ENCODE peak calls at places on chromosomes 12 and 14, in four cellular contexts. One of them, this sample, is unnamed.

GRCh38 chr14:20413785-20414117 is 450 bp upstream of the TEP1 start:
- DNase-seq in bronchial epithelial cell: peak
- DNase-seq in CD8-positive, alpha-beta T cell: no peak
- DNase-seq in neural progenitor cell: peak
- DNase-seq in this sample: no peak

GRCh38 chr12:67714648-67715047 is 66.1 kb downstream of the DYRK2 start:
- DNase-seq in bronchial epithelial cell: peak
- DNase-seq in CD8-positive, alpha-beta T cell: no peak
- DNase-seq in neural progenitor cell: no peak
- DNase-seq in this sample: no peak

GRCh38 chr12:57754411-57755193 is at the start of gene MARCHF9:
- DNase-seq in bronchial epithelial cell: peak
- DNase-seq in CD8-positive, alpha-beta T cell: peak
- DNase-seq in neural progenitor cell: peak
- DNase-seq in this sample: peak

GRCh38 chr12:41433460-41433859 is 245.3 kb downstream of the PDZRN4 start:
- DNase-seq in bronchial epithelial cell: no peak
- DNase-seq in CD8-positive, alpha-beta T cell: no peak
- DNase-seq in neural progenitor cell: no peak
- DNase-seq in this sample: no peak

GRCh38 chr14:49999216-49999761 is 106.4 kb downstream of the ARF6 start:
- DNase-seq in bronchial epithelial cell: peak
- DNase-seq in CD8-positive, alpha-beta T cell: peak
- DNase-seq in neural progenitor cell: no peak
- DNase-seq in this sample: peak

GRCh38 chr14:91288876-91289275 is 44.4 kb upstream of the GPR68 start:
- DNase-seq in bronchial epithelial cell: no peak
- DNase-seq in CD8-positive, alpha-beta T cell: no peak
- DNase-seq in neural progenitor cell: no peak
- DNase-seq in this sample: no peak

GRCh38 chr12:92132282-92132681 is 13.4 kb downstream of the BTG1 start:
- DNase-seq in bronchial epithelial cell: no peak
- DNase-seq in CD8-positive, alpha-beta T cell: no peak
- DNase-seq in neural progenitor cell: no peak
- DNase-seq in this sample: no peak

GRCh38 chr12:120066341-120066740 is 50.2 kb downstream of the RAB35 start:
- DNase-seq in bronchial epithelial cell: peak
- DNase-seq in CD8-positive, alpha-beta T cell: no peak
- DNase-seq in neural progenitor cell: no peak
- DNase-seq in this sample: no peak

GRCh38 chr14:42548349-42548748 is 941.7 kb downstream of the LRFN5 start:
- DNase-seq in bronchial epithelial cell: no peak
- DNase-seq in CD8-positive, alpha-beta T cell: no peak
- DNase-seq in neural progenitor cell: no peak
- DNase-seq in this sample: no peak

GRCh38 chr12:12086975-12087692 is 16.4 kb downstream of the BCL2L14 start:
- DNase-seq in bronchial epithelial cell: no peak
- DNase-seq in CD8-positive, alpha-beta T cell: no peak
- DNase-seq in neural progenitor cell: peak
- DNase-seq in this sample: no peak

GRCh38 chr14:74886001-74886400 is 4.3 kb downstream of the DLST start:
- DNase-seq in bronchial epithelial cell: peak
- DNase-seq in CD8-positive, alpha-beta T cell: no peak
- DNase-seq in neural progenitor cell: peak
- DNase-seq in this sample: no peak

GRCh38 chr12:12683725-12684124 is 12.3 kb downstream of the GPR19 start:
- DNase-seq in bronchial epithelial cell: no peak
- DNase-seq in CD8-positive, alpha-beta T cell: no peak
- DNase-seq in neural progenitor cell: peak
- DNase-seq in this sample: no peak

GRCh38 chr12:85784096-85784720 is 52.0 kb downstream of the RASSF9 start:
- DNase-seq in bronchial epithelial cell: peak
- DNase-seq in CD8-positive, alpha-beta T cell: no peak
- DNase-seq in neural progenitor cell: no peak
- DNase-seq in this sample: no peak

GRCh38 chr12:118356809-118357326 is 15.8 kb downstream of the TAOK3 start:
- DNase-seq in bronchial epithelial cell: peak
- DNase-seq in CD8-positive, alpha-beta T cell: no peak
- DNase-seq in neural progenitor cell: no peak
- DNase-seq in this sample: peak

GRCh38 chr12:122793685-122794106 is 19.3 kb downstream of the CCDC62 start:
- DNase-seq in bronchial epithelial cell: peak
- DNase-seq in CD8-positive, alpha-beta T cell: no peak
- DNase-seq in neural progenitor cell: peak
- DNase-seq in this sample: peak

GRCh38 chr14:31927348-31927826 is 149.7 kb upstream of the ARHGAP5 start:
- DNase-seq in bronchial epithelial cell: peak
- DNase-seq in CD8-positive, alpha-beta T cell: no peak
- DNase-seq in neural progenitor cell: peak
- DNase-seq in this sample: no peak

GRCh38 chr12:71780207-71780822 is 25.7 kb downstream of the RAB21 start:
- DNase-seq in bronchial epithelial cell: peak
- DNase-seq in CD8-positive, alpha-beta T cell: peak
- DNase-seq in neural progenitor cell: peak
- DNase-seq in this sample: no peak

GRCh38 chr12:115440438-115440837 is 756.5 kb upstream of the TBX3 start:
- DNase-seq in bronchial epithelial cell: no peak
- DNase-seq in CD8-positive, alpha-beta T cell: no peak
- DNase-seq in neural progenitor cell: no peak
- DNase-seq in this sample: no peak

GRCh38 chr14:81275305-81275950 is 54.7 kb upstream of the GTF2A1 start:
- DNase-seq in bronchial epithelial cell: no peak
- DNase-seq in CD8-positive, alpha-beta T cell: no peak
- DNase-seq in neural progenitor cell: no peak
- DNase-seq in this sample: no peak

GRCh38 chr12:4587108-4587507 is 25.1 kb downstream of the DYRK4 start:
- DNase-seq in bronchial epithelial cell: no peak
- DNase-seq in CD8-positive, alpha-beta T cell: no peak
- DNase-seq in neural progenitor cell: no peak
- DNase-seq in this sample: no peak

GRCh38 chr12:53917126-53917525 is 21.5 kb upstream of the HOXC13 start:
- DNase-seq in bronchial epithelial cell: no peak
- DNase-seq in CD8-positive, alpha-beta T cell: no peak
- DNase-seq in neural progenitor cell: no peak
- DNase-seq in this sample: no peak

GRCh38 chr14:94180655-94181271 is 6.6 kb downstream of the PPP4R4 start:
- DNase-seq in bronchial epithelial cell: peak
- DNase-seq in CD8-positive, alpha-beta T cell: peak
- DNase-seq in neural progenitor cell: peak
- DNase-seq in this sample: peak

GRCh38 chr12:97595423-97595822 is 132.8 kb downstream of the RMST start:
- DNase-seq in bronchial epithelial cell: peak
- DNase-seq in CD8-positive, alpha-beta T cell: no peak
- DNase-seq in neural progenitor cell: no peak
- DNase-seq in this sample: no peak

GRCh38 chr14:99975190-99975589 is 90.0 kb upstream of the EVL start:
- DNase-seq in bronchial epithelial cell: no peak
- DNase-seq in CD8-positive, alpha-beta T cell: no peak
- DNase-seq in neural progenitor cell: no peak
- DNase-seq in this sample: no peak

GRCh38 chr14:20409226-20409625 is 4.1 kb downstream of the TEP1 start:
- DNase-seq in bronchial epithelial cell: no peak
- DNase-seq in CD8-positive, alpha-beta T cell: no peak
- DNase-seq in neural progenitor cell: no peak
- DNase-seq in this sample: no peak

GRCh38 chr12:131091413-131091975 is 137.8 kb downstream of the ADGRD1 start:
- DNase-seq in bronchial epithelial cell: no peak
- DNase-seq in CD8-positive, alpha-beta T cell: no peak
- DNase-seq in neural progenitor cell: no peak
- DNase-seq in this sample: no peak

GRCh38 chr12:93626160-93626559 is 51.0 kb upstream of the CRADD start:
- DNase-seq in bronchial epithelial cell: peak
- DNase-seq in CD8-positive, alpha-beta T cell: no peak
- DNase-seq in neural progenitor cell: no peak
- DNase-seq in this sample: no peak

GRCh38 chr14:23009483-23009938 is 432 bp downstream of the C14orf93 start:
- DNase-seq in bronchial epithelial cell: no peak
- DNase-seq in CD8-positive, alpha-beta T cell: no peak
- DNase-seq in neural progenitor cell: no peak
- DNase-seq in this sample: no peak

GRCh38 chr12:11584213-11584855 is 65.1 kb upstream of the ETV6 start:
- DNase-seq in bronchial epithelial cell: no peak
- DNase-seq in CD8-positive, alpha-beta T cell: no peak
- DNase-seq in neural progenitor cell: no peak
- DNase-seq in this sample: no peak

GRCh38 chr12:106602071-106602470 is 19.3 kb downstream of the RFX4 start:
- DNase-seq in bronchial epithelial cell: no peak
- DNase-seq in CD8-positive, alpha-beta T cell: no peak
- DNase-seq in neural progenitor cell: no peak
- DNase-seq in this sample: no peak

GRCh38 chr14:25757364-25757763 is 707.4 kb upstream of the STXBP6 start:
- DNase-seq in bronchial epithelial cell: no peak
- DNase-seq in CD8-positive, alpha-beta T cell: no peak
- DNase-seq in neural progenitor cell: no peak
- DNase-seq in this sample: no peak

GRCh38 chr12:7555752-7556151 is 52.2 kb upstream of the CD163 start:
- DNase-seq in bronchial epithelial cell: peak
- DNase-seq in CD8-positive, alpha-beta T cell: no peak
- DNase-seq in neural progenitor cell: no peak
- DNase-seq in this sample: no peak

GRCh38 chr14:53365516-53366130 is 212.5 kb upstream of the DDHD1 start:
- DNase-seq in bronchial epithelial cell: no peak
- DNase-seq in CD8-positive, alpha-beta T cell: no peak
- DNase-seq in neural progenitor cell: no peak
- DNase-seq in this sample: no peak

DNA sequence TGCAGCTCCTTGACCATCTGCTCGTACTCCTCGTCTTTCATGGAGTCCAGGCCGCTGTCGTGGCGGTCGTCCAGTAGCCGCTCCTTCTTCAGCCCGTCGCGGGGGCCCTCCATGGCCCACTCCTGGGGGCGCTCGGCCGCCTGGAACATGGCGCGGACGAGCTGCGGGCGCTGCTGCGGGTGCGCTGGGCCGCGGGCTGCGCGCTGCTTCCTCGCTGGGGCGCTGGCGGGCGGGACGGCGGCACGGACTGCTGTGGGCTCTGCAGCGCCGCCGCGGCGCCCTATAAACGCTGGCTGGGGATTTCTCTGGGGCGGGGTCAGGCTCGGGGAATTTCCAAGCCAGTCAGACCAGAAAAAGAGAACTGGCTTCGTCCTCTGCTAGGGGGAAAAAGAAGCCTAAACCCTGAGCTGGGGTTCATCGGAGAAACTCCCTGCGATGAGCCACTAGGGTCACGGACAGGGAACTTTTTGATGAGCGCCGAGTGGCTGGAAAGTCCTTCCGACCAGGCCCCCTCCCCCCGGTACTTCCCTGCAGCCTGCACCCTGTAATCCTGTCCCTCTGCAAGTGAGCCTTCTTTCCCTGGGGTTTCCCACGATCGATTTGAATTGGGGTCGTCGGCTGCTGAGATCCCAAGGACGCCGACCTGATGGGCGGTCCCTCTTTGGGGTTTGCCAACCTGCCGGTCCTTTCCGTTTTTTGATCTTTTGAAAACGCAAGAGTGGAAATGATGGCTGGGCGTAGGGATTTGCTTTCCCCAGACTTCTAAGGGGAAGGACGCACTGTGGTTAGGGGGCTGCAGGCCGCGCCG is at the start of gene NFKBIA:
- DNase-seq in bronchial epithelial cell: peak
- DNase-seq in CD8-positive, alpha-beta T cell: peak
- DNase-seq in neural progenitor cell: peak
- DNase-seq in this sample: peak
- TF ChIP-seq CTCF in bronchial epithelial cell: peak
- TF ChIP-seq CTCF in CD8-positive, alpha-beta T cell: no peak
- TF ChIP-seq CTCF in neural progenitor cell: peak
- TF ChIP-seq CTCF in this sample: no peak

DNA sequence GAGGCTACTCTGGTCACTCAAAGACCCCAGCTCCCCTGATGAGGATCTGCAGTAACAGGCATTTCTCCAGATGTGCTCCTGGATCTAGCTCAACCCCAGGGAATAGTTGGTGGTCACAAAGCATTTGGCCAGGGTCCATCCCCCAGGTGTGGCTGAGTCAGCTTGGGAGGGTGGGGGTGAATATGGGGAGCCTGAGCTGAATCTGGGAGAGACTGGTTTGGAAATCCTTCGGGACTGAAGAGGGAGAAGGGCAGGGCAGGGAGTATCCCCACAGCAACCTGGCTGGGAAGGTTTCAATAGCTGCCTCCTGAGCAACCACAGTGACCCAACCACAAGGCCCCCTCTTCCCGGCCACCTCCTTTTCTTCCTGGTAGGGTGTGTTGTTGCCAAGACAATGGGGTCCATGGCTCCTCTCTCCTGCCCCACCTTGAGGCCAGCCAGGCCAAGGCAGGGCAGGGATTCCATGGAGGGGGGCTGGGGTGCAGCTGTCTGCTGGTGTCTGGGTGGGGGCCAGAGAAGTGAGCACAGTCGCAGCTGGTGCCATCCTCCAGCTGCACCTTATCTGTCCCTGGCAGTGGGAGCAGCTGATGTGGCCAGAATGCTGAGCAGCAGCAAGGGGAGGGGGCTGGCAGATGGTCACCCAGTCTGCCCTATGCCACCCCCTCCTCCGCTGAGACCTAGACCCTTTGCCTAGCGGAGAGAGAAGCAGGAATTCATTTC is 5.5 kb downstream of the ASIC1 start:
- DNase-seq in bronchial epithelial cell: no peak
- DNase-seq in CD8-positive, alpha-beta T cell: no peak
- DNase-seq in neural progenitor cell: no peak
- DNase-seq in this sample: no peak
- TF ChIP-seq CTCF in bronchial epithelial cell: no peak
- TF ChIP-seq CTCF in CD8-positive, alpha-beta T cell: no peak
- TF ChIP-seq CTCF in neural progenitor cell: no peak
- TF ChIP-seq CTCF in this sample: no peak

DNA sequence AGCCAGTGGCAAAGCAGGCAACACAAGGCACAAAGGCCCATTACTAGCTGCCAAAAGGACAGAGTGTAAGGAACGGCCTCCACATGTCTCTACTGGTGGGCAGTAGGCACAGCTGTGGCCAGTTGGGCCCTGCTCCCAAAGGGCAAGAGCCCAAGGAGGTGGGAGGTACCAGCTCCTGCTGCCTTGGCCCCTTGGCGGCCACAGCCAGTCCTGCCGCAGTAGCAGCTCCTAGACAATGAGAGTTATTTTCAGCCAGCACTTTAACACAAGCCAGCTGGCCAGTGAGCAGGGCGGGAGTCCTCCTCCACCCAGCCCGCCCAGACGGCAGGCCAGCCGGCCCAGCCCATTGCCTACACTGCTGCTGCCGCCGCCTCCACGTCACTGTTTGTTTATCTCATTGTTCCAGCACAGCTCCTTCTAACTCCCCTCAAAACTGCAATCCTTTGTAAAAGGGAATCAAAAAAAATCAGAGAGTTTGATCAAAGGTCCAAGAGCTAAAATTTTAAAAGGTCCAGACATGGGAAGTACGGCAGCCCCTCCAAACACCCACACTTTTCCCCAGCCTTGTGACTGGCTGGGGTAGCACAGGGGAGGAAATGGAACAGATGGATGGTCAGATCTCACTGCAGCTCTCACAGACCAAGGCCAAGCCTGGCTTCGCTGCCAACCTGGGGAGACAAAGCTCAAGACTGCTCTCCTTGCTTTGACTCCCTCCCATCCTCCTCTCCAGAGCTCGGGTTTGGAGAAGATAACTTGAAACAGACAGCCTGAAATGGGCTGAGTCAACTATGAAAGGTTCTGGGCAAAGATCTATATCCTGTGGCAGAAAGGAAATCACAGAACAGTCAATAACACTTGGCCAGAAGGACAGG is 33.5 kb downstream of the FMNL3 start:
- DNase-seq in bronchial epithelial cell: peak
- DNase-seq in CD8-positive, alpha-beta T cell: peak
- DNase-seq in neural progenitor cell: peak
- DNase-seq in this sample: no peak
- TF ChIP-seq CTCF in bronchial epithelial cell: no peak
- TF ChIP-seq CTCF in CD8-positive, alpha-beta T cell: no peak
- TF ChIP-seq CTCF in neural progenitor cell: peak
- TF ChIP-seq CTCF in this sample: no peak

GRCh38 chr14:64953310-64953654 is 10.7 kb upstream of the GPX2 start:
- DNase-seq in bronchial epithelial cell: no peak
- DNase-seq in CD8-positive, alpha-beta T cell: no peak
- DNase-seq in neural progenitor cell: no peak
- DNase-seq in this sample: no peak
- TF ChIP-seq CTCF in bronchial epithelial cell: no peak
- TF ChIP-seq CTCF in CD8-positive, alpha-beta T cell: no peak
- TF ChIP-seq CTCF in neural progenitor cell: no peak
- TF ChIP-seq CTCF in this sample: no peak